ENCODE peak calls at places on chromosomes 7 and 10, in six cellular contexts. V, E, R, Z, L and P are unnamed samples.

GRCh38 chr7:12737836-12738235 is 50.4 kb downstream of the ARL4A start:
- DNase-seq in V (no peak), E (no peak), R (no peak), Z (no peak), L (no peak), P (no peak)

GRCh38 chr7:135616136-135616535 is 46.2 kb upstream of the STMP1 start:
- DNase-seq in V (no peak), E (no peak), R (peak; percentile 68), Z (no peak), L (no peak), P (no peak)

GRCh38 chr7:8056431-8056830 is 87.8 kb downstream of the GLCCI1 start:
- DNase-seq in V (no peak), E (no peak), R (peak; percentile 13), Z (no peak), L (no peak), P (no peak)

GRCh38 chr10:15169555-15170407 is 1.3 kb upstream of the NMT2 start:
- DNase-seq in V (peak; percentile 29), E (no peak), R (no peak), Z (no peak), L (no peak), P (no peak)

GRCh38 chr7:497946-498655 is 21.5 kb downstream of the PDGFA start:
- DNase-seq in V (peak; percentile 18), E (no peak), R (no peak), Z (peak; percentile 5), L (peak; percentile 5), P (peak; percentile 26)

GRCh38 chr7:46930336-46930735 is 651.6 kb downstream of the TNS3 start:
- DNase-seq in V (no peak), E (no peak), R (peak; percentile 97), Z (no peak), L (peak; percentile 30), P (no peak)

GRCh38 chr10:126551197-126551596 is 119.3 kb downstream of the C10orf90 start:
- DNase-seq in V (no peak), E (no peak), R (no peak), Z (no peak), L (no peak), P (no peak)

GRCh38 chr7:25031007-25031406 is 51.0 kb upstream of the OSBPL3 start:
- DNase-seq in V (no peak), E (peak; percentile 48), R (no peak), Z (no peak), L (no peak), P (no peak)

GRCh38 chr10:69751216-69751615 is 50.5 kb upstream of the COL13A1 start:
- DNase-seq in V (no peak), E (no peak), R (no peak), Z (no peak), L (no peak), P (no peak)

GRCh38 chr10:11170993-11171416 is 153.3 kb downstream of the CELF2 start:
- DNase-seq in V (no peak), E (no peak), R (no peak), Z (no peak), L (no peak), P (no peak)

GRCh38 chr10:25498645-25499044 is 323.8 kb downstream of the GPR158 start:
- DNase-seq in V (no peak), E (no peak), R (no peak), Z (no peak), L (no peak), P (no peak)

GRCh38 chr7:131381069-131381838 is 53.6 kb downstream of the MKLN1 start:
- DNase-seq in V (no peak), E (no peak), R (peak; percentile 78), Z (no peak), L (no peak), P (no peak)

GRCh38 chr7:148905093-148905666 is 21.1 kb upstream of the EZH2 start:
- DNase-seq in V (no peak), E (no peak), R (no peak), Z (no peak), L (no peak), P (no peak)

GRCh38 chr10:75772153-75772887 is 340.9 kb downstream of the LRMDA start:
- DNase-seq in V (no peak), E (no peak), R (no peak), Z (no peak), L (no peak), P (no peak)

GRCh38 chr7:39306028-39306570 is 260.1 kb upstream of the YAE1 start:
- DNase-seq in V (no peak), E (no peak), R (no peak), Z (no peak), L (no peak), P (no peak)

GRCh38 chr10:31602541-31603244 is 283.7 kb downstream of the ZEB1 start:
- DNase-seq in V (peak; percentile 77), E (peak; percentile 58), R (peak; percentile 73), Z (peak; percentile 74), L (peak; percentile 92), P (peak; percentile 63)

GRCh38 chr7:130566898-130567280 is 75.0 kb downstream of the MEST start:
- DNase-seq in V (no peak), E (no peak), R (no peak), Z (no peak), L (no peak), P (no peak)

GRCh38 chr7:40826419-40827216 is 691.8 kb downstream of the SUGCT start:
- DNase-seq in V (no peak), E (no peak), R (peak; percentile 73), Z (no peak), L (no peak), P (no peak)

GRCh38 chr10:98446656-98447221 is at the start of gene HPS1:
- DNase-seq in V (peak; percentile 80), E (peak; percentile 87), R (peak; percentile 58), Z (peak; percentile 87), L (peak; percentile 86), P (peak; percentile 90)

GRCh38 chr10:109894516-109894915 is 28.8 kb downstream of the XPNPEP1 start:
- DNase-seq in V (peak; percentile 62), E (peak; percentile 32), R (peak; percentile 88), Z (peak; percentile 73), L (peak; percentile 86), P (peak; percentile 52)

GRCh38 chr7:17298102-17298839 is at the start of gene AHR:
- DNase-seq in V (peak; percentile 90), E (peak; percentile 95), R (peak; percentile 95), Z (peak; percentile 92), L (peak; percentile 89), P (peak; percentile 97)

GRCh38 chr7:17299477-17299991 is 1.1 kb downstream of the AHR start:
- DNase-seq in V (peak; percentile 10), E (peak; percentile 8), R (peak; percentile 24), Z (no peak), L (no peak), P (no peak)

GRCh38 chr7:17298840-17299476 is 506 bp downstream of the AHR start:
- DNase-seq in V (peak; percentile 48), E (peak; percentile 56), R (peak; percentile 12), Z (peak; percentile 58), L (peak; percentile 44), P (peak; percentile 79)

GRCh38 chr7:17300012-17300411 is 1.6 kb downstream of the AHR start:
- DNase-seq in V (no peak), E (no peak), R (no peak), Z (no peak), L (no peak), P (no peak)

GRCh38 chr7:17297243-17297642 is 1.2 kb upstream of the AHR start:
- DNase-seq in V (no peak), E (no peak), R (no peak), Z (no peak), L (no peak), P (no peak)
- H3K27ac ChIP-seq in V (no peak overlapping the region), E (peak overlapping the region; percentile 98), R (no peak overlapping the region), Z (peak overlapping the region; percentile 94), L (peak overlapping the region; percentile 48), P (peak overlapping the region; percentile 99)

DNA sequence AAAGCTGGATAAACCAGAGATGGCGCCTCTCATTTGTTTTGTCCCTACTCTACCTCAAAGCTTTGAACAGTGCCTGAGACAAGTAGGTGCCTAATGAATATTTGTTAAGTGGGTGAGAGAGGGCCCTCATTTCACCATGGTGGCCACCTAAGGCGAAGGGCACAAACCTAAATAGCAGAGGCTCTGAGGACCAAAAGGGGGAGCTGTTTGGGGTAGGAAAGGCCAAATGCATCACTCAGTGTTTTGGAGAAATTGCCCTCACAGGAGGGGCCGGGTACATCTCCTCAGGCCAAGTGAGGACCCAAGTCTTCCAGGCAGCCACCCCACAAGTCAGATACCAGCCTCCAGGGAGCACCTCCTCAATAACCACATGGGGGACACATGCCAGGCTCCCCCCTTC is 14.0 kb downstream of the IMPDH1 start:
- DNase-seq in V (no peak), E (no peak), R (no peak), Z (no peak), L (no peak), P (no peak)
- TF ChIP-seq CTCF in V (no peak), E (no peak), R (no peak), Z (no peak), L (no peak), P (no peak)

DNA sequence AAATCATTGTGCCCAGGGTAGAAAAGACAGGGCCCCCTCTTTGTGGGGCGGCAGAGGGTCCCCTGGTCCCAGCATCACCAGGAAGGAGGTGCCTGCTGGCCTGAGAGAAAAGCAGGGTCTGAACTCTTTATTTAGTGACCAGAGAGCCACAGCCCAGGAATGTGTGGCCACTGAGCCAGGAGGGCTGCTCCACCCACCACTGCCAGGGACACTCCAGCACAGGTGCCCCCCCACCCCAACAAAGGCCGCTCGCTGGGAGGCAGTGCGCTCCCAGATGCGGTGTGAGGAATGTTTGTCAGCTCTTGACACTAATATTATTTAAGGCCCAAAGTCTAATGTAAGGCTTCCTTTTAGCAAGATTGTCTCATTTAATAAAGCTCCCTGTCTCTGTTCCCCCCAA is 59.6 kb upstream of the ZMIZ1 start:
- DNase-seq in V (no peak), E (no peak), R (no peak), Z (no peak), L (no peak), P (no peak)
- H3K27me3 ChIP-seq in V (no peaks in the 10 kb centered on the region), E (no peaks in the 10 kb centered on the region), R (peaks cover 57% of the 10 kb centered on the region), Z (no peaks in the 10 kb centered on the region), L (no peaks in the 10 kb centered on the region), P (no peaks in the 10 kb centered on the region)

DNA sequence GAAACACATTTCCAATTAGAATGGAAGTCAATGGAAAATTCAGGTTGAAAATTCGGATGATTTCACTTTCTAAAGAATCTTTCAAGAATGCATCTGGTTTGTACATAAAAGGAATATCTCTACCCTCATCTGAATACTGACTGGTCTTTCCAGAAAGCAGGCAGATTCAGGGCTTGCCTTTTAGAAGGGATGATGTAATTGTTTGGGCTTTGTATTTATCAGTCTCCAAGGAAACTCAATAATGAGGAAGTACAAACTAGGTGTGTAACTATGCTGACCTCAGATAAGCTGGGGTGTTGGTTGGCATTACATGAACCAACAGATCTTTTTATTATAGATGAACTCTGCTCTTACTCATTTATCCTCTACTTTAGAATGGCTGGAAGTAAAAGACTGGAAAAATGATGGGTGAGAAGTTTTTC is 24.1 kb downstream of the PDLIM1 start:
- DNase-seq in V (peak; percentile 31), E (no peak), R (peak; percentile 88), Z (no peak), L (no peak), P (no peak)
- H3K27ac ChIP-seq in V (peak overlapping the region; percentile 45), E (peak overlapping the region; percentile 88), R (peak overlapping the region; percentile 52), Z (peak overlapping the region; percentile 57), L (peak overlapping the region; percentile 56), P (peak overlapping the region; percentile 85)

GRCh38 chr7:83118347-83119001 is 44.2 kb downstream of the PCLO start:
- DNase-seq in V (no peak), E (no peak), R (no peak), Z (no peak), L (no peak), P (no peak)
- TF ChIP-seq CTCF in V (no peak), E (no peak), R (no peak), Z (no peak), L (no peak), P (no peak)